ENCODE peak calls at places on chromosomes 13 and 19, in nine cellular contexts. T is right atrium auricular region; V is sciatic nerve; K is KBM-7; U is substantia nigra; W is activated CD8-positive, alpha-beta memory T cell treated with anti-CD3 and anti-CD28 coated beads for 1 hour; Y is COR-L47; R is SK-MEL-5; G is AG08395. Q is an unnamed sample.

GRCh38 chr13:67229438-67230242 is 496 bp downstream of the PCDH9 start:
- DNase-seq in U (no peak), Y (peak), T (no peak), W (no peak), K (no peak), R (no peak), V (no peak), G (no peak), Q (no peak)

GRCh38 chr19:6752257-6753177 is 13.0 kb downstream of the TRIP10 start:
- DNase-seq in Y (no peak), K (no peak), U (no peak), T (no peak), R (no peak), W (no peak), V (peak), G (no peak), Q (no peak)

GRCh38 chr19:17107546-17108452 is 32.2 kb downstream of the MYO9B start:
- DNase-seq in Y (peak), U (no peak), V (peak), T (peak), W (no peak), G (peak), K (no peak), R (peak), Q (peak)

GRCh38 chr19:23762884-23763711 is 4.4 kb upstream of the ZNF681 start:
- DNase-seq in T (peak), U (peak), G (peak), V (peak), K (no peak), Y (no peak), W (peak), R (peak), Q (peak)

GRCh38 chr13:98977568-98978270 is at the start of gene DOCK9:
- DNase-seq in V (peak), U (peak), W (no peak), T (peak), R (peak), K (no peak), G (peak), Y (peak), Q (peak)

GRCh38 chr19:33266971-33267484 is 35.3 kb downstream of the CEBPA start:
- DNase-seq in K (no peak), U (no peak), W (no peak), T (no peak), V (no peak), Y (no peak), G (no peak), R (no peak), Q (no peak)

GRCh38 chr19:4064551-4065260 is 2.0 kb downstream of the ZBTB7A start:
- DNase-seq in T (no peak), K (no peak), W (no peak), G (peak), U (peak), Y (peak), R (no peak), V (peak), Q (peak)

GRCh38 chr13:44257806-44258205 is 115.8 kb upstream of the SERP2 start:
- DNase-seq in K (no peak), W (no peak), V (no peak), Y (no peak), T (no peak), R (no peak), G (no peak), U (no peak), Q (no peak)

GRCh38 chr13:80341771-80342271 is 895 bp upstream of the SPRY2 start:
- DNase-seq in V (peak), W (no peak), Y (peak), U (peak), G (no peak), R (peak), T (peak), K (no peak), Q (peak)

GRCh38 chr13:100541882-100542545 is 46.6 kb downstream of the GGACT start:
- DNase-seq in Y (no peak), G (no peak), K (no peak), T (peak), V (peak), W (no peak), U (no peak), R (no peak), Q (no peak)

GRCh38 chr19:35509018-35509652 is 4.3 kb downstream of the DMKN start:
- DNase-seq in K (no peak), R (no peak), G (no peak), V (no peak), Y (no peak), W (no peak), T (no peak), U (no peak), Q (no peak)

GRCh38 chr13:20411638-20412342 is 113.9 kb downstream of the CRYL1 start:
- DNase-seq in Y (no peak), W (no peak), V (no peak), R (no peak), U (no peak), G (no peak), T (no peak), K (peak), Q (no peak)

GRCh38 chr19:21202865-21203494 is 61.1 kb downstream of the ZNF431 start:
- DNase-seq in G (peak), U (peak), K (peak), T (no peak), Y (peak), R (peak), W (no peak), V (no peak), Q (peak)

GRCh38 chr13:113669871-113670341 is 2.9 kb downstream of the GRK1 start:
- DNase-seq in Y (no peak), G (no peak), K (no peak), R (no peak), V (peak), T (no peak), U (no peak), W (no peak), Q (no peak)

GRCh38 chr13:100158569-100158968 is 69.7 kb downstream of the PCCA start:
- DNase-seq in G (no peak), R (no peak), Y (no peak), U (no peak), V (no peak), T (no peak), W (no peak), K (no peak), Q (no peak)

GRCh38 chr19:52398091-52398461 is 427 bp downstream of the ZNF528 start:
- DNase-seq in U (no peak), G (peak), K (no peak), R (no peak), W (no peak), T (no peak), Y (no peak), V (no peak), Q (peak)

GRCh38 chr19:3945838-3946237 is 13.0 kb downstream of the NMRK2 start:
- DNase-seq in Y (no peak), U (no peak), V (no peak), T (no peak), R (no peak), W (no peak), G (peak), K (no peak), Q (no peak)

GRCh38 chr19:18520848-18521691 is 800 bp downstream of the ELL start:
- DNase-seq in T (no peak), R (no peak), W (no peak), V (peak), G (no peak), Y (no peak), U (peak), K (no peak), Q (peak)

GRCh38 chr13:48131481-48131992 is 36.6 kb upstream of the MED4 start:
- DNase-seq in V (no peak), T (no peak), K (no peak), U (no peak), R (no peak), W (no peak), Y (no peak), G (no peak), Q (no peak)

GRCh38 chr13:46374710-46375109 is 12.3 kb downstream of the RUBCNL start:
- DNase-seq in V (no peak), W (no peak), T (no peak), U (no peak), K (peak), R (no peak), Y (no peak), G (no peak), Q (no peak)

GRCh38 chr13:78478183-78478582 is 125.2 kb downstream of the POU4F1 start:
- DNase-seq in U (no peak), Y (no peak), R (no peak), W (no peak), G (no peak), K (no peak), V (no peak), T (no peak), Q (no peak)

GRCh38 chr13:21119526-21119925 is 56.8 kb downstream of the SKA3 start:
- DNase-seq in K (no peak), Y (no peak), V (no peak), T (no peak), G (no peak), R (no peak), W (no peak), U (no peak), Q (no peak)

GRCh38 chr19:16778796-16779411 is 50.3 kb upstream of the SIN3B start:
- DNase-seq in Y (peak), W (peak), U (no peak), G (peak), K (peak), T (no peak), R (peak), V (no peak), Q (peak)

GRCh38 chr19:45187421-45188100 is 9.0 kb downstream of the BLOC1S3 start:
- DNase-seq in V (no peak), K (no peak), Y (peak), U (no peak), T (no peak), R (peak), G (no peak), W (no peak), Q (no peak)

GRCh38 chr19:1819211-1819975 is 7.3 kb upstream of the ATP8B3 start:
- DNase-seq in G (no peak), W (no peak), Y (no peak), V (no peak), T (no peak), R (no peak), U (no peak), K (no peak), Q (no peak)

GRCh38 chr13:36158606-36159005 is 27.4 kb upstream of the DCLK1 start:
- DNase-seq in K (no peak), T (no peak), W (no peak), U (no peak), V (no peak), G (no peak), Y (no peak), R (no peak), Q (no peak)

GRCh38 chr13:30431269-30431950 is 9.1 kb downstream of the UBE2L5 start:
- DNase-seq in T (no peak), U (no peak), K (no peak), V (no peak), G (no peak), R (no peak), W (no peak), Y (no peak), Q (no peak)

GRCh38 chr19:10085641-10086031 is 481 bp upstream of the SHFL start:
- DNase-seq in V (no peak), W (no peak), R (no peak), T (no peak), U (no peak), G (no peak), K (no peak), Y (no peak), Q (no peak)

GRCh38 chr13:105442941-105443340 is 1092.5 kb downstream of the EFNB2 start:
- DNase-seq in T (no peak), V (no peak), Y (peak), R (no peak), G (peak), K (no peak), U (no peak), W (no peak), Q (no peak)

GRCh38 chr13:100694722-100695644 is 20.4 kb upstream of the TMTC4 start:
- DNase-seq in W (no peak), G (peak), Y (no peak), K (no peak), R (peak), U (peak), T (no peak), V (no peak), Q (no peak)

GRCh38 chr19:13042443-13043130 is 47.3 kb downstream of the NFIX start:
- DNase-seq in T (no peak), W (no peak), Y (no peak), R (no peak), U (no peak), V (no peak), G (no peak), K (no peak), Q (no peak)

GRCh38 chr19:13937479-13938360 is 497 bp downstream of the PODNL1 start:
- DNase-seq in G (no peak), R (no peak), K (no peak), U (no peak), T (no peak), W (no peak), V (no peak), Y (no peak), Q (no peak)

Q was measured in heart right ventricle.